ENCODE peak calls at places on chromosomes 3 and 15, in nine cellular contexts. O is T47D; J is AML-193; M is activated CD4-positive, alpha-beta T cell treated with anti-CD3 and anti-CD28 coated beads, Interleukin-2, amount 10 ng/mL, durations not matched to agents 24 days and 14 days; F is activated gamma-delta T cell; C is activated CD8-positive, alpha-beta memory T cell treated with anti-CD3 and anti-CD28 coated beads for 24 hours; W is Calu3; T is CD8-positive, alpha-beta memory T cell; Y is C1 segment of cervical spinal cord. G is an unnamed sample.

GRCh38 chr15:85579957-85580694 is 199.7 kb downstream of the AKAP13 start:
- DNase-seq in O (no peak), J (no peak), M (no peak), F (no peak), C (no peak), W (peak), T (no peak), Y (no peak), G (no peak)

GRCh38 chr15:80418892-80419537 is 14.8 kb downstream of the ARNT2 start:
- DNase-seq in O (peak), J (peak), M (peak), F (no peak), C (no peak), W (peak), T (no peak), Y (no peak), G (no peak)

GRCh38 chr3:42772670-42773408 is at the start of gene CCDC13:
- DNase-seq in O (peak), J (peak), M (peak), F (peak), C (peak), W (peak), T (peak), Y (peak), G (no peak)

GRCh38 chr15:23467110-23467600 is 20.1 kb upstream of the GOLGA6L2 start:
- DNase-seq in O (peak), J (peak), M (no peak), F (no peak), C (no peak), W (no peak), T (no peak), Y (no peak), G (no peak)

GRCh38 chr3:126464997-126465396 is 10.7 kb downstream of the ZXDC start:
- DNase-seq in O (no peak), J (no peak), M (no peak), F (no peak), C (no peak), W (no peak), T (no peak), Y (no peak), G (no peak)

GRCh38 chr3:50625131-50625878 is 8.4 kb downstream of the MAPKAPK3 start:
- DNase-seq in O (no peak), J (no peak), M (no peak), F (no peak), C (no peak), W (no peak), T (no peak), Y (no peak), G (no peak)

GRCh38 chr3:105904251-105904650 is 35.4 kb upstream of the CBLB start:
- DNase-seq in O (no peak), J (no peak), M (no peak), F (no peak), C (no peak), W (no peak), T (no peak), Y (no peak), G (no peak)

GRCh38 chr3:37031115-37031682 is 37.9 kb downstream of the MLH1 start:
- DNase-seq in O (no peak), J (no peak), M (no peak), F (no peak), C (no peak), W (no peak), T (no peak), Y (no peak), G (no peak)

GRCh38 chr3:139106013-139106932 is 61.6 kb upstream of the PRR23C start:
- DNase-seq in O (no peak), J (no peak), M (peak), F (no peak), C (peak), W (no peak), T (no peak), Y (no peak), G (no peak)

GRCh38 chr3:196772102-196772501 is 32.4 kb downstream of the PAK2 start:
- DNase-seq in O (no peak), J (no peak), M (no peak), F (no peak), C (no peak), W (no peak), T (no peak), Y (no peak), G (no peak)

GRCh38 chr3:27590437-27591320 is 106.5 kb upstream of the SLC4A7 start:
- DNase-seq in O (no peak), J (peak), M (peak), F (no peak), C (no peak), W (no peak), T (no peak), Y (no peak), G (no peak)

GRCh38 chr3:13220991-13221390 is 147.8 kb upstream of the IQSEC1 start:
- DNase-seq in O (no peak), J (no peak), M (no peak), F (no peak), C (no peak), W (no peak), T (no peak), Y (no peak), G (no peak)

GRCh38 chr3:134126153-134126552 is 96.4 kb upstream of the SLCO2A1 start:
- DNase-seq in O (peak), J (no peak), M (no peak), F (no peak), C (no peak), W (no peak), T (no peak), Y (no peak), G (no peak)

GRCh38 chr3:192514754-192515660 is 212.3 kb downstream of the FGF12 start:
- DNase-seq in O (peak), J (no peak), M (no peak), F (no peak), C (no peak), W (peak), T (no peak), Y (no peak), G (no peak)

GRCh38 chr3:87494264-87494663 is 217.9 kb upstream of the POU1F1 start:
- DNase-seq in O (no peak), J (no peak), M (no peak), F (no peak), C (no peak), W (no peak), T (no peak), Y (no peak), G (no peak)

GRCh38 chr15:83206971-83207621 is 527 bp downstream of the HDGFL3 start:
- DNase-seq in O (peak), J (no peak), M (peak), F (peak), C (no peak), W (peak), T (peak), Y (no peak), G (no peak)

GRCh38 chr3:110526732-110527727 is 544.6 kb upstream of the NECTIN3 start:
- DNase-seq in O (no peak), J (no peak), M (no peak), F (no peak), C (no peak), W (peak), T (no peak), Y (no peak), G (no peak)

GRCh38 chr3:178777718-178778411 is 241.6 kb downstream of the KCNMB2 start:
- DNase-seq in O (no peak), J (no peak), M (no peak), F (no peak), C (no peak), W (no peak), T (no peak), Y (no peak), G (no peak)

GRCh38 chr15:70030851-70031645 is 66.7 kb downstream of the TLE3 start:
- DNase-seq in O (no peak), J (no peak), M (no peak), F (no peak), C (no peak), W (no peak), T (no peak), Y (no peak), G (no peak)

GRCh38 chr3:105284876-105285275 is 81.8 kb upstream of the ALCAM start:
- DNase-seq in O (no peak), J (no peak), M (no peak), F (no peak), C (no peak), W (no peak), T (no peak), Y (no peak), G (no peak)

GRCh38 chr3:150080058-150080730 is 109.5 kb upstream of the PFN2 start:
- DNase-seq in O (peak), J (no peak), M (no peak), F (no peak), C (no peak), W (no peak), T (no peak), Y (no peak), G (no peak)

GRCh38 chr3:97579365-97579764 is 185.2 kb upstream of the ARL6 start:
- DNase-seq in O (peak), J (no peak), M (no peak), F (no peak), C (no peak), W (no peak), T (no peak), Y (no peak), G (no peak)

GRCh38 chr3:135348698-135349097 is 553.6 kb downstream of the EPHB1 start:
- DNase-seq in O (no peak), J (no peak), M (no peak), F (no peak), C (no peak), W (no peak), T (no peak), Y (no peak), G (no peak)

GRCh38 chr3:133896002-133896761 is 500 bp upstream of the RAB6B start:
- DNase-seq in O (no peak), J (no peak), M (peak), F (no peak), C (no peak), W (no peak), T (no peak), Y (no peak), G (no peak)

GRCh38 chr3:169077394-169077906 is 586.1 kb downstream of the MECOM start:
- DNase-seq in O (no peak), J (no peak), M (no peak), F (no peak), C (no peak), W (no peak), T (no peak), Y (no peak), G (no peak)

GRCh38 chr3:136297826-136298225 is 47.7 kb downstream of the PCCB start:
- DNase-seq in O (no peak), J (no peak), M (no peak), F (no peak), C (no peak), W (no peak), T (no peak), Y (no peak), G (no peak)

G was measured in cortex of kidney.